ENCODE peak calls at places on chromosomes 16 and 17, in five cellular contexts. J is breast epithelium, M is upper lobe of left lung, E is sigmoid colon, A is K562. L is an unnamed sample. For H3K36me3, the result is how much of the 10 kb centered on the place peaks cover.

GRCh38 chr17:70661342-70662222 is 492.2 kb downstream of the KCNJ2 start:
- DNase-seq in E (no peak), J (no peak), A (no peak), M (no peak), L (no peak)

GRCh38 chr17:61997649-61998048 is 67.4 kb downstream of the MED13 start:
- DNase-seq in M (no peak), A (no peak), J (no peak), E (no peak), L (no peak)

GRCh38 chr17:8285270-8286181 is 2.9 kb upstream of the RANGRF start:
- DNase-seq in E (no peak), A (no peak), M (no peak), J (no peak), L (no peak)

GRCh38 chr16:22641030-22641671 is 130.5 kb downstream of the NPIPB5 start:
- DNase-seq in J (no peak), E (no peak), A (no peak), M (no peak), L (no peak)

GRCh38 chr16:20056436-20056835 is 17.3 kb downstream of the GPR139 start:
- DNase-seq in J (no peak), E (no peak), A (no peak), M (no peak), L (no peak)

GRCh38 chr16:67748791-67749282 is 29.7 kb upstream of the GFOD2 start:
- DNase-seq in E (no peak), J (no peak), M (no peak), A (no peak), L (no peak)

GRCh38 chr17:48719642-48720262 is 2.6 kb downstream of the PRAC1 start:
- DNase-seq in A (no peak), E (peak), M (peak), J (no peak), L (no peak)

GRCh38 chr17:70313450-70313849 is 144.1 kb downstream of the KCNJ2 start:
- DNase-seq in A (no peak), E (no peak), J (no peak), M (no peak), L (no peak)

GRCh38 chr17:1374426-1375177 is 25.4 kb downstream of the YWHAE start:
- DNase-seq in E (no peak), M (no peak), A (no peak), J (no peak), L (no peak)

GRCh38 chr17:27241346-27241946 is 52.5 kb upstream of the WSB1 start:
- DNase-seq in M (no peak), E (no peak), A (no peak), J (peak), L (peak)

GRCh38 chr16:73058221-73058615 is 10.3 kb upstream of the ZFHX3 start:
- DNase-seq in M (peak), E (no peak), A (peak), J (no peak), L (no peak)

GRCh38 chr17:81387235-81388060 is 7.8 kb upstream of the BAHCC1 start:
- DNase-seq in E (peak), J (no peak), M (peak), A (no peak), L (no peak)

GRCh38 chr17:17042381-17042736 is at the start of gene MPRIP:
- DNase-seq in E (no peak), M (no peak), J (no peak), A (no peak), L (no peak)

GRCh38 chr17:40450175-40450574 is 6.9 kb downstream of the IGFBP4 start:
- DNase-seq in E (no peak), J (no peak), M (no peak), A (peak), L (no peak)

GRCh38 chr17:33012522-33013033 is 20.9 kb downstream of the SPACA3 start:
- DNase-seq in M (no peak), E (no peak), J (no peak), A (peak), L (no peak)

GRCh38 chr17:7186241-7186640 is 7.1 kb upstream of the ASGR1 start:
- DNase-seq in A (peak), E (no peak), M (no peak), J (no peak), L (no peak)

GRCh38 chr17:79457889-79458288 is 153.0 kb downstream of the RBFOX3 start:
- DNase-seq in E (no peak), M (peak), J (no peak), A (no peak), L (no peak)

GRCh38 chr17:79459003-79459655 is 151.7 kb downstream of the RBFOX3 start:
- DNase-seq in A (no peak), J (no peak), M (peak), E (no peak), L (no peak)

GRCh38 chr17:79459846-79460245 is 151.0 kb downstream of the RBFOX3 start:
- DNase-seq in M (no peak), A (no peak), J (no peak), E (no peak), L (no peak)

GRCh38 chr17:79457376-79457775 is 153.5 kb downstream of the RBFOX3 start:
- DNase-seq in E (no peak), A (no peak), J (no peak), M (peak), L (no peak)

GRCh38 chr17:79458356-79458755 is 152.5 kb downstream of the RBFOX3 start:
- DNase-seq in E (no peak), J (no peak), M (no peak), A (no peak), L (no peak)
- H3K36me3 ChIP-seq in E (under half), J (under half), M (under half), A (under half), L (under half)

DNA sequence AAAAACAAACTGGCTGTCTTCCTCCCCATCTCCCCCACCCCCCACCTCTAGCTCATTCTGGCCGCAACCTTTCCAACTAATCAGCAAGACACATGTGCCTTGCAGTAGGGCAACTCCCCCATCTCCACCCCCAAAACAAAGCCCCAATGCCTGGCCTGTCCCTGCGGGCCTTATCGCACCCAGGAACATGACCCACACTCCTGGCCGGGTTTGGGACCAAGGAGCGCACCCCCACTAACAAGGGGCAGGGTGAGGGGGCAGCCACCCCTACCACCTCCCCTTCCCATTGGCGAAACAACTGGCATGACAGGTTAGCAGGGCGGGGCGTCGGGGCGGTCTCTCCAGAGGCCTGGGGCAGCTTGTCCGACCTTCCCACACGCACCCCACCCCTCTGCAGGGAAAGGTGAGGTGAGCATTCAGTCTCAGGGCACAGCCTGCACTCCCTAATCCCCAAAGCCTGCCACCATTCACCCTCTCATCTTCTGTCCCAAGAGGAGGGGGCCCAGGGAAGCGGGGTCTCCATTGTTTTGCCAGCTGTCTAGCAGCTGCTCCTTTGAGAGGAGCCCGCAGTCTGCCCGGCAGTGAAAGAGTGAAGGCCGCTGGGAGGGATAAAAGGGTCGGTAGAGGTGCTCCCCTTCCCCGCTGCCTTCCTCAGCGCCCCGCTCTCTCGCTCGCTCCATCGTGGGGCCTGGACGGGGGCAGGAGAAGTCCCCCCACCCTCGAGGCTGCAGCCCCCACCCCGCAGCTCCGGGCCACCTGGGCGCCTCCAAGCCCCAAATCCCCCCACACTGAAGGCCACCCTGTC is 764 bp downstream of the MYO18A start:
- DNase-seq in M (peak), A (peak), E (no peak), J (peak), L (no peak)
- TF ChIP-seq POLR2AphosphoS5 in M (peak), A (peak), E (peak), J (no peak), L (no peak)

GRCh38 chr17:29102046-29102445 is 59.1 kb downstream of the PIPOX start:
- DNase-seq in M (no peak), J (no peak), A (no peak), E (no peak), L (no peak)
- H3K36me3 ChIP-seq in M (under half), J (under half), A (half or more), E (half or more), L (half or more)

GRCh38 chr17:45942284-45942683 is 47.9 kb downstream of the MAPT start:
- DNase-seq in M (no peak), E (peak), J (peak), A (no peak), L (no peak)
- TF ChIP-seq POLR2AphosphoS5 in M (no peak), E (peak), J (no peak), A (no peak), L (peak)

GRCh38 chr16:85595299-85595661 is 17.8 kb upstream of the GSE1 start:
- DNase-seq in E (no peak), A (no peak), J (no peak), M (no peak), L (no peak)
- H3K36me3 ChIP-seq in E (under half), A (half or more), J (under half), M (under half), L (under half)